ENCODE peak calls at places on chromosome 1, in nine cellular contexts. T is cardiac muscle cell; Z is thoracic aorta; W is BE2C; Q is body of pancreas; L is kidney epithelial cell; N is adrenal gland; U is epithelial cell of esophagus; P is CD8-positive, alpha-beta T cell. I is an unnamed sample.

GRCh38 chr1:76901158-76901767 is 34.0 kb downstream of the ST6GALNAC5 start:
- DNase-seq in T (peak; percentile 68), Z (no peak), W (peak; percentile 42), Q (peak; percentile 16), L (peak; percentile 2), N (peak; percentile 63), U (peak; percentile 76), P (peak; percentile 26), I (peak; percentile 37)

GRCh38 chr1:5727871-5728643 is 264.2 kb downstream of the NPHP4 start:
- DNase-seq in T (no peak), Z (no peak), W (no peak), Q (no peak), L (no peak), N (no peak), U (no peak), P (no peak), I (no peak)

GRCh38 chr1:1270813-1271212 is 2.8 kb downstream of the UBE2J2 start:
- DNase-seq in T (peak; percentile 62), Z (no peak), W (no peak), Q (no peak), L (no peak), N (no peak), U (no peak), P (no peak), I (no peak)

GRCh38 chr1:37449936-37450335 is 24.4 kb upstream of the ZC3H12A start:
- DNase-seq in T (no peak), Z (no peak), W (no peak), Q (peak; percentile 21), L (no peak), N (no peak), U (no peak), P (peak; percentile 40), I (peak; percentile 81)

GRCh38 chr1:5490640-5491039 is 501.6 kb downstream of the NPHP4 start:
- DNase-seq in T (no peak), Z (no peak), W (no peak), Q (no peak), L (no peak), N (no peak), U (no peak), P (no peak), I (no peak)

GRCh38 chr1:36664564-36665287 is 182.0 kb upstream of the CSF3R start:
- DNase-seq in T (no peak), Z (no peak), W (no peak), Q (peak; percentile 10), L (no peak), N (no peak), U (no peak), P (no peak), I (peak; percentile 74)

GRCh38 chr1:58699011-58699762 is 675 bp downstream of the MYSM1 start:
- DNase-seq in T (peak; percentile 14), Z (no peak), W (peak; percentile 3), Q (no peak), L (no peak), N (peak; percentile 34), U (peak; percentile 8), P (no peak), I (peak; percentile 6)

GRCh38 chr1:210586785-210587184 is 258.1 kb downstream of the HHAT start:
- DNase-seq in T (no peak), Z (no peak), W (no peak), Q (no peak), L (no peak), N (no peak), U (no peak), P (no peak), I (no peak)

GRCh38 chr1:155083865-155084721 is 5.5 kb downstream of the EFNA3 start:
- DNase-seq in T (peak; percentile 39), Z (no peak), W (no peak), Q (peak; percentile 56), L (no peak), N (peak; percentile 63), U (peak; percentile 75), P (no peak), I (no peak)

GRCh38 chr1:6538958-6539357 is 15.4 kb downstream of the NOL9 start:
- DNase-seq in T (no peak), Z (no peak), W (no peak), Q (no peak), L (no peak), N (no peak), U (no peak), P (no peak), I (no peak)

GRCh38 chr1:14561014-14561693 is 37.3 kb upstream of the KAZN start:
- DNase-seq in T (no peak), Z (no peak), W (no peak), Q (no peak), L (no peak), N (peak; percentile 19), U (no peak), P (no peak), I (no peak)

GRCh38 chr1:7983086-7983778 is 21.7 kb downstream of the PARK7 start:
- DNase-seq in T (no peak), Z (no peak), W (no peak), Q (no peak), L (no peak), N (peak; percentile 60), U (no peak), P (no peak), I (no peak)

GRCh38 chr1:223393275-223394214 is at the start of gene CCDC185:
- DNase-seq in T (no peak), Z (no peak), W (no peak), Q (no peak), L (no peak), N (no peak), U (no peak), P (no peak), I (no peak)

GRCh38 chr1:183330335-183330734 is 87.8 kb downstream of the NMNAT2 start:
- DNase-seq in T (no peak), Z (no peak), W (peak; percentile 24), Q (no peak), L (no peak), N (no peak), U (no peak), P (no peak), I (no peak)

GRCh38 chr1:211711313-211711712 is 35.9 kb upstream of the NEK2 start:
- DNase-seq in T (no peak), Z (no peak), W (no peak), Q (no peak), L (no peak), N (no peak), U (no peak), P (no peak), I (no peak)

GRCh38 chr1:37755290-37755689 is 9.6 kb downstream of the EPHA10 start:
- DNase-seq in T (no peak), Z (no peak), W (no peak), Q (no peak), L (peak; percentile 5), N (no peak), U (peak; percentile 46), P (no peak), I (no peak)

GRCh38 chr1:43339584-43340232 is 2.1 kb downstream of the MPL start:
- DNase-seq in T (no peak), Z (no peak), W (no peak), Q (no peak), L (no peak), N (no peak), U (no peak), P (no peak), I (no peak)

GRCh38 chr1:44405041-44405803 is at the start of gene RNF220:
- DNase-seq in T (peak; percentile 76), Z (no peak), W (peak; percentile 27), Q (peak; percentile 42), L (peak; percentile 12), N (peak; percentile 48), U (peak; percentile 58), P (peak; percentile 41), I (peak; percentile 9)

GRCh38 chr1:153001382-153001781 is at the start of gene SPRR3:
- DNase-seq in T (no peak), Z (no peak), W (no peak), Q (no peak), L (no peak), N (no peak), U (no peak), P (no peak), I (no peak)
- H3K4me3 ChIP-seq in T (no peak within 1 kb of the TSS), Z (no peak within 1 kb of the TSS), W (no peak within 1 kb of the TSS), Q (no peak within 1 kb of the TSS), L (no peak within 1 kb of the TSS), N (no peak within 1 kb of the TSS), U (no peak within 1 kb of the TSS), P (no peak within 1 kb of the TSS), I (no peak within 1 kb of the TSS)

DNA sequence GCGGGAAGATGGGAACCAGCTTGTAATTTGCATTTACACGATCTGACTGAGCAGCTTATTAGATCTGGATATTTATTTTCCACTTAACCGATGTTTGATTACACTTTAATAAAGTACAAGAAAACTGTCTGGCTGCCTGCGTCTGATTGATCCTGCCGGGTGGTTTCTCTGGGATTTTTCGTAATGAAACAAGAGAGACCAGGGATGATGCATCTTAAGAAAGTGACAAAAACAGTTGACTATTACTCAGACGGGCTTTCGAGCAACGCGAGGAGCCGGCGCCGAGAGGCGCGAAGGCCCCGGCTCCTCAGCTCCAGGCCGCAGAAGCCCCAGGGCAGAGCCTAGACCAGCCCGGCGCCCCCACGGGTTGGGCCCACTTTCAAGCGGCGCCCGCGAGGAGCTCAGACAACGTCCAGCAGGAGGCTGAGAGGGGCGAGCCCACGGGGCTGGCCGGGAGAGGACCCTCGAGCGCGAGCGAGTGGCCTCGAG is 118.1 kb upstream of the BARHL2 start:
- DNase-seq in T (no peak), Z (no peak), W (no peak), Q (no peak), L (no peak), N (no peak), U (no peak), P (no peak), I (no peak)
- H3K4me3 ChIP-seq in T (peak overlapping the region; percentile 21), Z (peak overlapping the region; percentile 61), W (no peak overlapping the region), Q (no peak overlapping the region), L (no peak overlapping the region), N (no peak overlapping the region), U (no peak overlapping the region), P (no peak overlapping the region), I (no peak overlapping the region)

DNA sequence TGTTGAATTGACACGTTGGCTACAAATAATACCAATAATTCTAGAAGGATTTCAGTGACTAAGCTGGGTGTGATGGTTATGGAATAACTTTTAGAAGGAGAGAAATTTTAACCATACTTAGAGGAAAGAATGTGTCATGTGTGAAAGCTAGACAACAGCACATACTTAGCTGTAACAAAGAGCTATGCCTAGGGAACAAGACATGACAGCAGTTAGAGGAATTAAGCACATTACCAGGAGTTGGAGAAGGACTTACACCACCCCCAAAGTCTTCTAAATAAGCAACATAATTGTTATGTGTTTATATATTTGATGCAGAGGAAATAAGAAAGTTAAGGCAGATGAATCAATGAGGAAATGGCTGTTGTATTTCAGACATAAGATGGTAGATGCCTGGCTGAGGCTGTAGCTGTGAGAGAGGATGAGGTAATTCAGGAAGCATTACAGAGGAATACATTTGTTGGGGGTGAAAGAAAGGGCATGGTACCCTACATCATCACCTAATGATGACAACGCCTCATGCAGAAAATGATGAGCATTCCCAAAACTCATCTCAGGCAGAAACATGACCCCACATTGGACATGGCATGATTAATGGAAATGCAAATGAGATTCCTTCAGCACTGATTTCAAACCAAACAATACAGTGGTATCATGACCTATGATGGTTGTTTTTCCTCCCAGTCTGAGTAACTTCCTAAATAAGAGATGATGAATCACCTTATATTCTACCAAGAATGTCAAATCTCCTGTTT is 211.5 kb downstream of the LHX8 start:
- DNase-seq in T (peak; percentile 28), Z (no peak), W (no peak), Q (no peak), L (peak; percentile 14), N (no peak), U (peak; percentile 66), P (no peak), I (no peak)
- H3K4me3 ChIP-seq in T (no peak overlapping the region), Z (no peak overlapping the region), W (no peak overlapping the region), Q (no peak overlapping the region), L (no peak overlapping the region), N (no peak overlapping the region), U (no peak overlapping the region), P (no peak overlapping the region), I (no peak overlapping the region)

GRCh38 chr1:226682841-226683800 is 56.0 kb downstream of the ITPKB start:
- DNase-seq in T (no peak), Z (no peak), W (no peak), Q (no peak), L (no peak), N (no peak), U (peak; percentile 65), P (no peak), I (no peak)
- H3K4me3 ChIP-seq in T (no peak overlapping the region), Z (no peak overlapping the region), W (no peak overlapping the region), Q (no peak overlapping the region), L (no peak overlapping the region), N (no peak overlapping the region), U (no peak overlapping the region), P (no peak overlapping the region), I (no peak overlapping the region)